ENCODE peak calls at places on chromosome 15, in six cellular contexts. Y, G, B, T, A and C are unnamed samples.
A peak's percentile ranks its signal among the peaks of the same experiment; 100 is the strongest.

GRCh38 chr15:55475842-55476241 is 32.2 kb downstream of the DNAAF4 start:
- DNase-seq in Y (no peak), G (no peak), B (no peak), T (no peak), A (no peak), C (no peak)

GRCh38 chr15:96474274-96474673 is 143.8 kb downstream of the NR2F2 start:
- DNase-seq in Y (no peak), G (no peak), B (no peak), T (no peak), A (no peak), C (no peak)

GRCh38 chr15:31261266-31262142 is 65.1 kb upstream of the KLF13 start:
- DNase-seq in Y (no peak), G (peak; percentile 28), B (peak; percentile 17), T (no peak), A (no peak), C (peak; percentile 70)

GRCh38 chr15:70470556-70471191 is 292.7 kb downstream of the UACA start:
- DNase-seq in Y (no peak), G (no peak), B (no peak), T (no peak), A (no peak), C (no peak)

GRCh38 chr15:70324001-70324974 is 226.6 kb upstream of the TLE3 start:
- DNase-seq in Y (no peak), G (peak; percentile 36), B (no peak), T (no peak), A (peak; percentile 30), C (no peak)

GRCh38 chr15:40441012-40441735 is 421 bp downstream of the BAHD1 start:
- DNase-seq in Y (no peak), G (no peak), B (no peak), T (no peak), A (no peak), C (peak; percentile 89)

GRCh38 chr15:63372018-63372705 is 9.5 kb downstream of the CA12 start:
- DNase-seq in Y (no peak), G (no peak), B (no peak), T (no peak), A (peak; percentile 98), C (no peak)

GRCh38 chr15:79282371-79283251 is at the start of gene ANKRD34C:
- DNase-seq in Y (no peak), G (no peak), B (no peak), T (no peak), A (no peak), C (no peak)

GRCh38 chr15:55700876-55701275 is 42.1 kb downstream of the PRTG start:
- DNase-seq in Y (no peak), G (no peak), B (no peak), T (no peak), A (no peak), C (no peak)

GRCh38 chr15:61175024-61175423 is 54.1 kb downstream of the RORA start:
- DNase-seq in Y (no peak), G (no peak), B (no peak), T (no peak), A (peak; percentile 4), C (no peak)

GRCh38 chr15:65373163-65373651 is 4.6 kb downstream of the IGDCC3 start:
- DNase-seq in Y (peak; percentile 38), G (no peak), B (no peak), T (no peak), A (no peak), C (peak; percentile 39)

GRCh38 chr15:68154923-68155559 is 50.1 kb downstream of the CALML4 start:
- DNase-seq in Y (peak; percentile 53), G (peak; percentile 37), B (peak; percentile 41), T (peak; percentile 33), A (peak; percentile 70), C (no peak)

GRCh38 chr15:83170474-83171165 is 37.0 kb downstream of the HDGFL3 start:
- DNase-seq in Y (no peak), G (no peak), B (no peak), T (no peak), A (peak; percentile 62), C (no peak)

GRCh38 chr15:69553686-69554085 is 101.1 kb downstream of the RPLP1 start:
- DNase-seq in Y (no peak), G (no peak), B (no peak), T (peak; percentile 29), A (no peak), C (no peak)

GRCh38 chr15:58228708-58229107 is 90.5 kb downstream of the AQP9 start:
- DNase-seq in Y (no peak), G (no peak), B (peak; percentile 34), T (no peak), A (peak; percentile 90), C (no peak)

GRCh38 chr15:23628612-23629233 is 18.9 kb downstream of the MAGEL2 start:
- DNase-seq in Y (no peak), G (no peak), B (no peak), T (no peak), A (no peak), C (no peak)

GRCh38 chr15:93983501-93983900 is 247.9 kb upstream of the MCTP2 start:
- DNase-seq in Y (no peak), G (no peak), B (no peak), T (no peak), A (no peak), C (no peak)

GRCh38 chr15:28885630-28886430 is at the start of gene APBA2:
- DNase-seq in Y (no peak), G (no peak), B (no peak), T (no peak), A (peak; percentile 41), C (peak; percentile 83)

GRCh38 chr15:65525622-65526021 is 4.6 kb upstream of the HACD3 start:
- DNase-seq in Y (no peak), G (no peak), B (peak; percentile 71), T (peak; percentile 36), A (no peak), C (no peak)

GRCh38 chr15:59438891-59439290 is 905 bp downstream of the FAM81A start:
- DNase-seq in Y (no peak), G (no peak), B (peak; percentile 18), T (peak; percentile 71), A (no peak), C (no peak)

GRCh38 chr15:71302861-71303410 is 187.7 kb downstream of the THSD4 start:
- DNase-seq in Y (no peak), G (no peak), B (no peak), T (no peak), A (peak; percentile 80), C (no peak)

GRCh38 chr15:75211436-75212199 is 9.9 kb downstream of the C15orf39 start:
- DNase-seq in Y (no peak), G (no peak), B (no peak), T (no peak), A (no peak), C (no peak)

GRCh38 chr15:68431037-68431791 is 749 bp downstream of the ITGA11 start:
- DNase-seq in Y (no peak), G (peak; percentile 17), B (peak; percentile 59), T (no peak), A (no peak), C (no peak)

GRCh38 chr15:67003586-67003985 is 61.8 kb upstream of the SMAD3 start:
- DNase-seq in Y (no peak), G (no peak), B (no peak), T (no peak), A (peak; percentile 53), C (no peak)

GRCh38 chr15:77243146-77243545 is 172.2 kb upstream of the TSPAN3 start:
- DNase-seq in Y (no peak), G (no peak), B (no peak), T (no peak), A (peak; percentile 46), C (no peak)

GRCh38 chr15:88331291-88331690 is 74.8 kb upstream of the NTRK3 start:
- DNase-seq in Y (peak; percentile 29), G (no peak), B (peak; percentile 20), T (peak; percentile 14), A (peak; percentile 4), C (no peak)

GRCh38 chr15:45279024-45279697 is 27.1 kb downstream of the SLC28A2 start:
- DNase-seq in Y (peak; percentile 97), G (peak; percentile 98), B (peak; percentile 97), T (peak; percentile 99), A (peak; percentile 95), C (peak; percentile 96)

GRCh38 chr15:60299452-60300047 is 98.2 kb downstream of the ANXA2 start:
- DNase-seq in Y (no peak), G (peak; percentile 48), B (no peak), T (peak; percentile 53), A (no peak), C (no peak)

GRCh38 chr15:87394676-87395075 is 861.9 kb downstream of the NTRK3 start:
- DNase-seq in Y (no peak), G (no peak), B (no peak), T (no peak), A (no peak), C (no peak)

GRCh38 chr15:84982301-84982920 is 755 bp downstream of the PDE8A start:
- DNase-seq in Y (peak; percentile 70), G (peak; percentile 48), B (peak; percentile 60), T (peak; percentile 70), A (peak; percentile 18), C (peak; percentile 90)
- TF ChIP-seq POLR2A in Y (no peak), G (no peak), B (no peak), T (peak; percentile 74), A (no peak), C (no peak)

GRCh38 chr15:85979929-85980328 is 99.7 kb upstream of the AGBL1 start:
- DNase-seq in Y (no peak), G (no peak), B (no peak), T (no peak), A (no peak), C (no peak)
- H3K36me3 ChIP-seq in Y (no peaks in the 10 kb centered on the region), G (no peaks in the 10 kb centered on the region), B (no peaks in the 10 kb centered on the region), T (no peaks in the 10 kb centered on the region), A (no peaks in the 10 kb centered on the region), C (no peaks in the 10 kb centered on the region)

GRCh38 chr15:72735111-72735510 is 48.4 kb downstream of the ADPGK start:
- DNase-seq in Y (no peak), G (no peak), B (no peak), T (no peak), A (no peak), C (no peak)

GRCh38 chr15:72737723-72738122 is 45.8 kb downstream of the ADPGK start:
- DNase-seq in Y (no peak), G (no peak), B (no peak), T (no peak), A (no peak), C (no peak)

DNA sequence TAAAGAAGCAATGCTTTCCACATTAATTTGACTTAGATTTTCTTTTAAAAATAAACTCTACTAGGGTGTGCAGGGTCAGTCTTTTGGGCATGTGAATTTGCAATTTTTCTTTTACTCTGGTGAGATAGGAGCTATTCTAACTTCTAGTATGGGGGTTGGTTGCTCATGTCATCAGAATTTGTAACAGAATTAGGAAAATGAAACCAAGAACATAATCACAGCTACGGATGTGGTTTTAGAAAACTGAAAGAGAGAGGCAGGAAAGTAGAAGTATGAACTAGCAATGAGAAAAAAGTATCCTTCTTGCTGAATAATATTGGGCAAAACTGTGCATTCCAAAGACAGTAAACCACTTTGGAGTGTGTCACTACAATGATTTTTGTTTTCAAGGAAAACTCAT is 43.4 kb downstream of the ADPGK start:
- DNase-seq in Y (no peak), G (no peak), B (no peak), T (no peak), A (no peak), C (no peak)
- TF ChIP-seq POLR2A in Y (no peak), G (no peak), B (no peak), T (no peak), A (no peak), C (no peak)

DNA sequence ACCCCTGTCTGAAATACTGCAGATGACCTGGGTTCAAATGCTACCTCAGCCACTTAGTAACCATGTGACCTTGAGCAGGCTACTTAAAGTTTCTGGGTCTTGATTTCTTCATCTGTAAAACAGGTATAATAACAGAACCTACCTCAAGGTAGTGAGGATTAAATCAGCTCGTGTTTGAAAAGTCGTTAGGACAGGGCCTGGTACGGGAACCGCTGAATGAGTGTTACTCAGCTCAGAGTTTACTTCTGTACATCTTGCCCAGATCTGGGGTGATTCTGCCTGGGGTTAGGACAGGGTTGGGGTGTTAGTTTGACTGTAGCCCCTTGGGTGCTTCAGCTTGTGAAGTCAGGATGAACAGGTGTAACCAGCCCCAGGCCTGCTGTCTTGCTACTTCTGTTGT is 1.8 kb downstream of the SEMA4B start:
- DNase-seq in Y (no peak), G (no peak), B (no peak), T (no peak), A (no peak), C (no peak)
- H3K36me3 ChIP-seq in Y (peaks cover 2% of the 10 kb centered on the region), G (peaks cover 41% of the 10 kb centered on the region), B (no peaks in the 10 kb centered on the region), T (no peaks in the 10 kb centered on the region), A (no peaks in the 10 kb centered on the region), C (no peaks in the 10 kb centered on the region)